ENCODE peak calls at places on chromosomes 7 and 10, in ten cellular contexts. One of them, this sample, is unnamed.

GRCh38 chr7:118870187-118870586 is 645.7 kb downstream of the ANKRD7 start:
- DNase-seq in ELR: no peak
- DNase-seq in MG63: no peak
- DNase-seq in GM04504: no peak
- DNase-seq in effector memory CD4-positive, alpha-beta T cell: no peak
- DNase-seq in AG10803: no peak
- DNase-seq in naive thymus-derived CD8-positive, alpha-beta T cell: no peak
- DNase-seq in mesenchymal stem cell: peak
- DNase-seq in NCI-H226: no peak
- DNase-seq in activated T-cell treated with anti-CD3 and anti-CD28 coated beads, Interleukin-2, amount 50 U/mL, for 72 hours: no peak
- DNase-seq in this sample: no peak

GRCh38 chr10:5732141-5732540 is 47.5 kb downstream of the TASOR2 start:
- DNase-seq in MG63: no peak
- DNase-seq in ELR: no peak
- DNase-seq in mesenchymal stem cell: no peak
- DNase-seq in naive thymus-derived CD8-positive, alpha-beta T cell: no peak
- DNase-seq in NCI-H226: no peak
- DNase-seq in AG10803: no peak
- DNase-seq in effector memory CD4-positive, alpha-beta T cell: no peak
- DNase-seq in activated T-cell treated with anti-CD3 and anti-CD28 coated beads, Interleukin-2, amount 50 U/mL, for 72 hours: no peak
- DNase-seq in GM04504: no peak
- DNase-seq in this sample: no peak

GRCh38 chr7:69843653-69844052 is 245.4 kb downstream of the AUTS2 start:
- DNase-seq in activated T-cell treated with anti-CD3 and anti-CD28 coated beads, Interleukin-2, amount 50 U/mL, for 72 hours: no peak
- DNase-seq in naive thymus-derived CD8-positive, alpha-beta T cell: no peak
- DNase-seq in mesenchymal stem cell: no peak
- DNase-seq in effector memory CD4-positive, alpha-beta T cell: no peak
- DNase-seq in AG10803: no peak
- DNase-seq in ELR: no peak
- DNase-seq in MG63: no peak
- DNase-seq in NCI-H226: no peak
- DNase-seq in GM04504: no peak
- DNase-seq in this sample: no peak

GRCh38 chr10:75071164-75071489 is 40.3 kb upstream of the SAMD8 start:
- DNase-seq in GM04504: no peak
- DNase-seq in mesenchymal stem cell: peak
- DNase-seq in effector memory CD4-positive, alpha-beta T cell: no peak
- DNase-seq in NCI-H226: no peak
- DNase-seq in ELR: no peak
- DNase-seq in AG10803: no peak
- DNase-seq in naive thymus-derived CD8-positive, alpha-beta T cell: no peak
- DNase-seq in activated T-cell treated with anti-CD3 and anti-CD28 coated beads, Interleukin-2, amount 50 U/mL, for 72 hours: no peak
- DNase-seq in MG63: no peak
- DNase-seq in this sample: no peak

GRCh38 chr7:108771853-108772252 is 202.2 kb downstream of the DNAJB9 start:
- DNase-seq in activated T-cell treated with anti-CD3 and anti-CD28 coated beads, Interleukin-2, amount 50 U/mL, for 72 hours: no peak
- DNase-seq in GM04504: no peak
- DNase-seq in AG10803: no peak
- DNase-seq in NCI-H226: no peak
- DNase-seq in ELR: no peak
- DNase-seq in mesenchymal stem cell: no peak
- DNase-seq in effector memory CD4-positive, alpha-beta T cell: no peak
- DNase-seq in MG63: no peak
- DNase-seq in naive thymus-derived CD8-positive, alpha-beta T cell: no peak
- DNase-seq in this sample: no peak

GRCh38 chr7:43871064-43871463 is 1.7 kb upstream of the MRPS24 start:
- DNase-seq in MG63: no peak
- DNase-seq in NCI-H226: no peak
- DNase-seq in ELR: no peak
- DNase-seq in AG10803: no peak
- DNase-seq in effector memory CD4-positive, alpha-beta T cell: no peak
- DNase-seq in mesenchymal stem cell: no peak
- DNase-seq in naive thymus-derived CD8-positive, alpha-beta T cell: no peak
- DNase-seq in activated T-cell treated with anti-CD3 and anti-CD28 coated beads, Interleukin-2, amount 50 U/mL, for 72 hours: no peak
- DNase-seq in GM04504: no peak
- DNase-seq in this sample: no peak

GRCh38 chr7:102895602-102896001 is 17.2 kb upstream of the LRRC17 start:
- DNase-seq in GM04504: no peak
- DNase-seq in MG63: no peak
- DNase-seq in NCI-H226: no peak
- DNase-seq in mesenchymal stem cell: no peak
- DNase-seq in activated T-cell treated with anti-CD3 and anti-CD28 coated beads, Interleukin-2, amount 50 U/mL, for 72 hours: no peak
- DNase-seq in AG10803: no peak
- DNase-seq in effector memory CD4-positive, alpha-beta T cell: no peak
- DNase-seq in ELR: no peak
- DNase-seq in naive thymus-derived CD8-positive, alpha-beta T cell: no peak
- DNase-seq in this sample: no peak

GRCh38 chr7:112422842-112423496 is 27.3 kb upstream of the IFRD1 start:
- DNase-seq in MG63: peak
- DNase-seq in AG10803: peak
- DNase-seq in GM04504: peak
- DNase-seq in mesenchymal stem cell: peak
- DNase-seq in naive thymus-derived CD8-positive, alpha-beta T cell: no peak
- DNase-seq in NCI-H226: peak
- DNase-seq in ELR: peak
- DNase-seq in activated T-cell treated with anti-CD3 and anti-CD28 coated beads, Interleukin-2, amount 50 U/mL, for 72 hours: peak
- DNase-seq in effector memory CD4-positive, alpha-beta T cell: no peak
- DNase-seq in this sample: no peak

GRCh38 chr10:93363891-93364648 is 118.1 kb downstream of the MYOF start:
- DNase-seq in ELR: no peak
- DNase-seq in AG10803: no peak
- DNase-seq in mesenchymal stem cell: no peak
- DNase-seq in GM04504: no peak
- DNase-seq in naive thymus-derived CD8-positive, alpha-beta T cell: no peak
- DNase-seq in effector memory CD4-positive, alpha-beta T cell: no peak
- DNase-seq in activated T-cell treated with anti-CD3 and anti-CD28 coated beads, Interleukin-2, amount 50 U/mL, for 72 hours: no peak
- DNase-seq in NCI-H226: no peak
- DNase-seq in MG63: no peak
- DNase-seq in this sample: no peak

GRCh38 chr10:50512214-50512595 is 111.6 kb downstream of the SGMS1 start:
- DNase-seq in naive thymus-derived CD8-positive, alpha-beta T cell: no peak
- DNase-seq in ELR: no peak
- DNase-seq in activated T-cell treated with anti-CD3 and anti-CD28 coated beads, Interleukin-2, amount 50 U/mL, for 72 hours: no peak
- DNase-seq in NCI-H226: no peak
- DNase-seq in effector memory CD4-positive, alpha-beta T cell: no peak
- DNase-seq in MG63: no peak
- DNase-seq in AG10803: no peak
- DNase-seq in GM04504: no peak
- DNase-seq in mesenchymal stem cell: no peak
- DNase-seq in this sample: no peak

GRCh38 chr7:13797545-13797944 is 191.9 kb downstream of the ETV1 start:
- DNase-seq in GM04504: no peak
- DNase-seq in effector memory CD4-positive, alpha-beta T cell: no peak
- DNase-seq in NCI-H226: no peak
- DNase-seq in ELR: no peak
- DNase-seq in naive thymus-derived CD8-positive, alpha-beta T cell: no peak
- DNase-seq in activated T-cell treated with anti-CD3 and anti-CD28 coated beads, Interleukin-2, amount 50 U/mL, for 72 hours: no peak
- DNase-seq in MG63: no peak
- DNase-seq in AG10803: no peak
- DNase-seq in mesenchymal stem cell: no peak
- DNase-seq in this sample: no peak

GRCh38 chr10:5297466-5297865 is 67.3 kb upstream of the UCN3 start:
- DNase-seq in MG63: peak
- DNase-seq in activated T-cell treated with anti-CD3 and anti-CD28 coated beads, Interleukin-2, amount 50 U/mL, for 72 hours: peak
- DNase-seq in effector memory CD4-positive, alpha-beta T cell: no peak
- DNase-seq in NCI-H226: no peak
- DNase-seq in GM04504: no peak
- DNase-seq in naive thymus-derived CD8-positive, alpha-beta T cell: peak
- DNase-seq in mesenchymal stem cell: no peak
- DNase-seq in ELR: no peak
- DNase-seq in AG10803: peak
- DNase-seq in this sample: no peak

GRCh38 chr10:87079106-87079836 is 15.4 kb downstream of the GLUD1 start:
- DNase-seq in effector memory CD4-positive, alpha-beta T cell: no peak
- DNase-seq in MG63: no peak
- DNase-seq in GM04504: no peak
- DNase-seq in mesenchymal stem cell: no peak
- DNase-seq in ELR: peak
- DNase-seq in activated T-cell treated with anti-CD3 and anti-CD28 coated beads, Interleukin-2, amount 50 U/mL, for 72 hours: no peak
- DNase-seq in naive thymus-derived CD8-positive, alpha-beta T cell: no peak
- DNase-seq in NCI-H226: no peak
- DNase-seq in AG10803: no peak
- DNase-seq in this sample: no peak

GRCh38 chr10:5684971-5685763 is 529 bp downstream of the TASOR2 start:
- DNase-seq in activated T-cell treated with anti-CD3 and anti-CD28 coated beads, Interleukin-2, amount 50 U/mL, for 72 hours: peak
- DNase-seq in MG63: peak
- DNase-seq in NCI-H226: peak
- DNase-seq in ELR: peak
- DNase-seq in AG10803: peak
- DNase-seq in naive thymus-derived CD8-positive, alpha-beta T cell: peak
- DNase-seq in effector memory CD4-positive, alpha-beta T cell: peak
- DNase-seq in mesenchymal stem cell: peak
- DNase-seq in GM04504: peak
- DNase-seq in this sample: peak

GRCh38 chr10:102641880-102642552 is 2.3 kb upstream of the TRIM8 start:
- DNase-seq in mesenchymal stem cell: peak
- DNase-seq in NCI-H226: peak
- DNase-seq in GM04504: peak
- DNase-seq in ELR: peak
- DNase-seq in MG63: peak
- DNase-seq in activated T-cell treated with anti-CD3 and anti-CD28 coated beads, Interleukin-2, amount 50 U/mL, for 72 hours: peak
- DNase-seq in effector memory CD4-positive, alpha-beta T cell: peak
- DNase-seq in AG10803: peak
- DNase-seq in naive thymus-derived CD8-positive, alpha-beta T cell: peak
- DNase-seq in this sample: peak

GRCh38 chr10:71893920-71894319 is 42.9 kb upstream of the PSAP start:
- DNase-seq in GM04504: no peak
- DNase-seq in MG63: no peak
- DNase-seq in effector memory CD4-positive, alpha-beta T cell: no peak
- DNase-seq in NCI-H226: no peak
- DNase-seq in activated T-cell treated with anti-CD3 and anti-CD28 coated beads, Interleukin-2, amount 50 U/mL, for 72 hours: no peak
- DNase-seq in AG10803: no peak
- DNase-seq in mesenchymal stem cell: no peak
- DNase-seq in ELR: no peak
- DNase-seq in naive thymus-derived CD8-positive, alpha-beta T cell: no peak
- DNase-seq in this sample: no peak

GRCh38 chr7:30502470-30503251 is 2.0 kb downstream of the GGCT start:
- DNase-seq in MG63: no peak
- DNase-seq in naive thymus-derived CD8-positive, alpha-beta T cell: no peak
- DNase-seq in AG10803: no peak
- DNase-seq in NCI-H226: no peak
- DNase-seq in effector memory CD4-positive, alpha-beta T cell: no peak
- DNase-seq in activated T-cell treated with anti-CD3 and anti-CD28 coated beads, Interleukin-2, amount 50 U/mL, for 72 hours: no peak
- DNase-seq in mesenchymal stem cell: no peak
- DNase-seq in GM04504: no peak
- DNase-seq in ELR: no peak
- DNase-seq in this sample: no peak

GRCh38 chr10:73644015-73644743 is 2.9 kb upstream of the MYOZ1 start:
- DNase-seq in effector memory CD4-positive, alpha-beta T cell: peak
- DNase-seq in MG63: peak
- DNase-seq in activated T-cell treated with anti-CD3 and anti-CD28 coated beads, Interleukin-2, amount 50 U/mL, for 72 hours: peak
- DNase-seq in ELR: peak
- DNase-seq in AG10803: peak
- DNase-seq in naive thymus-derived CD8-positive, alpha-beta T cell: peak
- DNase-seq in mesenchymal stem cell: peak
- DNase-seq in GM04504: no peak
- DNase-seq in NCI-H226: peak
- DNase-seq in this sample: peak

GRCh38 chr7:152541892-152542291 is 106.1 kb upstream of the KMT2C start:
- DNase-seq in mesenchymal stem cell: no peak
- DNase-seq in effector memory CD4-positive, alpha-beta T cell: no peak
- DNase-seq in MG63: no peak
- DNase-seq in GM04504: no peak
- DNase-seq in NCI-H226: no peak
- DNase-seq in AG10803: no peak
- DNase-seq in naive thymus-derived CD8-positive, alpha-beta T cell: no peak
- DNase-seq in ELR: no peak
- DNase-seq in activated T-cell treated with anti-CD3 and anti-CD28 coated beads, Interleukin-2, amount 50 U/mL, for 72 hours: no peak
- DNase-seq in this sample: no peak

GRCh38 chr7:100157334-100158228 is 942 bp downstream of the TRAPPC14 start:
- DNase-seq in AG10803: peak
- DNase-seq in MG63: peak
- DNase-seq in activated T-cell treated with anti-CD3 and anti-CD28 coated beads, Interleukin-2, amount 50 U/mL, for 72 hours: no peak
- DNase-seq in naive thymus-derived CD8-positive, alpha-beta T cell: no peak
- DNase-seq in mesenchymal stem cell: peak
- DNase-seq in GM04504: no peak
- DNase-seq in ELR: peak
- DNase-seq in effector memory CD4-positive, alpha-beta T cell: no peak
- DNase-seq in NCI-H226: peak
- DNase-seq in this sample: no peak

GRCh38 chr10:5396545-5396944 is 8.1 kb downstream of the TUBAL3 start:
- DNase-seq in NCI-H226: peak
- DNase-seq in ELR: no peak
- DNase-seq in effector memory CD4-positive, alpha-beta T cell: no peak
- DNase-seq in activated T-cell treated with anti-CD3 and anti-CD28 coated beads, Interleukin-2, amount 50 U/mL, for 72 hours: no peak
- DNase-seq in naive thymus-derived CD8-positive, alpha-beta T cell: no peak
- DNase-seq in MG63: peak
- DNase-seq in AG10803: no peak
- DNase-seq in GM04504: no peak
- DNase-seq in mesenchymal stem cell: no peak
- DNase-seq in this sample: no peak

GRCh38 chr7:44263342-44264082 is 61.9 kb downstream of the CAMK2B start:
- DNase-seq in ELR: no peak
- DNase-seq in effector memory CD4-positive, alpha-beta T cell: no peak
- DNase-seq in mesenchymal stem cell: no peak
- DNase-seq in naive thymus-derived CD8-positive, alpha-beta T cell: no peak
- DNase-seq in activated T-cell treated with anti-CD3 and anti-CD28 coated beads, Interleukin-2, amount 50 U/mL, for 72 hours: no peak
- DNase-seq in GM04504: no peak
- DNase-seq in NCI-H226: no peak
- DNase-seq in MG63: no peak
- DNase-seq in AG10803: no peak
- DNase-seq in this sample: no peak

GRCh38 chr10:110501142-110501937 is 3.6 kb downstream of the DUSP5 start:
- DNase-seq in activated T-cell treated with anti-CD3 and anti-CD28 coated beads, Interleukin-2, amount 50 U/mL, for 72 hours: peak
- DNase-seq in naive thymus-derived CD8-positive, alpha-beta T cell: no peak
- DNase-seq in AG10803: peak
- DNase-seq in effector memory CD4-positive, alpha-beta T cell: peak
- DNase-seq in NCI-H226: peak
- DNase-seq in GM04504: peak
- DNase-seq in ELR: peak
- DNase-seq in MG63: peak
- DNase-seq in mesenchymal stem cell: peak
- DNase-seq in this sample: no peak

GRCh38 chr7:158530800-158531609 is 56.6 kb downstream of the PTPRN2 start:
- DNase-seq in NCI-H226: no peak
- DNase-seq in MG63: no peak
- DNase-seq in mesenchymal stem cell: no peak
- DNase-seq in naive thymus-derived CD8-positive, alpha-beta T cell: no peak
- DNase-seq in GM04504: no peak
- DNase-seq in effector memory CD4-positive, alpha-beta T cell: no peak
- DNase-seq in AG10803: no peak
- DNase-seq in ELR: no peak
- DNase-seq in activated T-cell treated with anti-CD3 and anti-CD28 coated beads, Interleukin-2, amount 50 U/mL, for 72 hours: no peak
- DNase-seq in this sample: no peak

GRCh38 chr7:27116019-27116411 is 13.5 kb upstream of the HOXA2 start:
- DNase-seq in AG10803: no peak
- DNase-seq in naive thymus-derived CD8-positive, alpha-beta T cell: no peak
- DNase-seq in effector memory CD4-positive, alpha-beta T cell: no peak
- DNase-seq in MG63: no peak
- DNase-seq in ELR: no peak
- DNase-seq in activated T-cell treated with anti-CD3 and anti-CD28 coated beads, Interleukin-2, amount 50 U/mL, for 72 hours: no peak
- DNase-seq in mesenchymal stem cell: no peak
- DNase-seq in NCI-H226: no peak
- DNase-seq in GM04504: no peak
- DNase-seq in this sample: no peak

GRCh38 chr10:84329094-84329611 is 764 bp downstream of the CCSER2 start:
- DNase-seq in AG10803: peak
- DNase-seq in activated T-cell treated with anti-CD3 and anti-CD28 coated beads, Interleukin-2, amount 50 U/mL, for 72 hours: peak
- DNase-seq in GM04504: no peak
- DNase-seq in NCI-H226: no peak
- DNase-seq in mesenchymal stem cell: peak
- DNase-seq in naive thymus-derived CD8-positive, alpha-beta T cell: peak
- DNase-seq in ELR: peak
- DNase-seq in MG63: peak
- DNase-seq in effector memory CD4-positive, alpha-beta T cell: peak
- DNase-seq in this sample: peak

GRCh38 chr10:102919237-102919959 is 1.3 kb downstream of the CNNM2 start:
- DNase-seq in effector memory CD4-positive, alpha-beta T cell: no peak
- DNase-seq in MG63: no peak
- DNase-seq in AG10803: peak
- DNase-seq in activated T-cell treated with anti-CD3 and anti-CD28 coated beads, Interleukin-2, amount 50 U/mL, for 72 hours: peak
- DNase-seq in ELR: peak
- DNase-seq in mesenchymal stem cell: peak
- DNase-seq in NCI-H226: no peak
- DNase-seq in naive thymus-derived CD8-positive, alpha-beta T cell: no peak
- DNase-seq in GM04504: no peak
- DNase-seq in this sample: no peak

GRCh38 chr7:2724453-2725177 is 36.6 kb downstream of the AMZ1 start:
- DNase-seq in MG63: no peak
- DNase-seq in AG10803: no peak
- DNase-seq in NCI-H226: no peak
- DNase-seq in activated T-cell treated with anti-CD3 and anti-CD28 coated beads, Interleukin-2, amount 50 U/mL, for 72 hours: no peak
- DNase-seq in ELR: no peak
- DNase-seq in naive thymus-derived CD8-positive, alpha-beta T cell: peak
- DNase-seq in mesenchymal stem cell: no peak
- DNase-seq in GM04504: no peak
- DNase-seq in effector memory CD4-positive, alpha-beta T cell: no peak
- DNase-seq in this sample: no peak